ENCODE peak calls at places on chromosomes 1 and 21, in four cellular contexts. P is mesenchymal stem cell; H is CD4-positive, CD25-positive, alpha-beta regulatory T cell; B is fibroblast of lung. S is an unnamed sample. For H3K27me3, the result is how much of the 10 kb centered on the place peaks cover.

GRCh38 chr1:22880174-22880601 is 92.5 kb downstream of the LACTBL1 start:
- DNase-seq in B (peak), P (peak), H (no peak), S (peak)

GRCh38 chr1:115814685-115815398 is 26.1 kb downstream of the NHLH2 start:
- DNase-seq in B (peak), P (no peak), H (no peak), S (no peak)

GRCh38 chr1:15328245-15328784 is 81.3 kb downstream of the FHAD1 start:
- DNase-seq in P (no peak), B (no peak), H (no peak), S (no peak)

GRCh38 chr1:226432586-226433360 is 24.9 kb upstream of the PARP1 start:
- DNase-seq in P (no peak), H (no peak), B (no peak), S (no peak)

GRCh38 chr1:204266504-204267034 is 52.8 kb upstream of the GOLT1A start:
- DNase-seq in H (no peak), P (no peak), B (no peak), S (peak)

GRCh38 chr21:31498985-31499384 is 154.9 kb upstream of the TIAM1 start:
- DNase-seq in B (no peak), P (no peak), H (no peak), S (no peak)

GRCh38 chr1:39676951-39677350 is 5.0 kb upstream of the NT5C1A start:
- DNase-seq in B (no peak), H (no peak), P (peak), S (peak)

GRCh38 chr1:157231844-157232550 is 93.8 kb upstream of the ETV3 start:
- DNase-seq in B (no peak), P (no peak), H (no peak), S (no peak)

GRCh38 chr1:67687649-67688048 is 2.6 kb downstream of the GADD45A start:
- DNase-seq in B (peak), P (peak), H (no peak), S (peak)

GRCh38 chr1:84174051-84174556 is 30.0 kb downstream of the PRKACB start:
- DNase-seq in P (peak), B (peak), H (no peak), S (peak)

GRCh38 chr1:246051909-246052518 is 455.1 kb downstream of the SMYD3 start:
- DNase-seq in H (no peak), P (no peak), B (no peak), S (no peak)

GRCh38 chr1:226951286-226952120 is 11.4 kb downstream of the COQ8A start:
- DNase-seq in H (no peak), P (no peak), B (no peak), S (no peak)

GRCh38 chr1:218600968-218601367 is 255.8 kb downstream of the TGFB2 start:
- DNase-seq in P (no peak), B (peak), H (no peak), S (no peak)

GRCh38 chr1:36934061-36934460 is 100.3 kb downstream of the GRIK3 start:
- DNase-seq in B (no peak), H (no peak), P (no peak), S (no peak)

GRCh38 chr1:236064674-236065508 is at the start of gene NID1:
- DNase-seq in P (peak), H (no peak), B (peak), S (peak)

DNA sequence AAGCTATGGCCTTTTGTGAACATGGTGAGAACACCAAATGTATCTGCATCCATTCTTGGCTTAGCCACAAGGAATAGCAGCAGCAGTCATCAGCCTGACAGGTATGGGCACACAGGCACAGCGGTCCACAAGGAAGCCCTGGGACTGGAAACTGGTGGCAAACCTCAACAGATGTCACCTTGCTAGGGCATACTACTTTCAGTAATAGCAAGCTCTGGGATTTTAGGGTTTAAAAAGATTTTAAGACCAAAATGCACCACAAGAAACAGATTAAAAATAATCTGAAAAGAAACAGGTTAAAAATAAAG is 9.7 kb upstream of the CADM3 start:
- DNase-seq in P (no peak), H (no peak), B (no peak), S (no peak)
- H3K27me3 ChIP-seq in P (under half), H (under half), B (under half), S (under half)

GRCh38 chr1:30812093-30812492 is 54.5 kb upstream of the LAPTM5 start:
- DNase-seq in H (no peak), P (no peak), B (no peak), S (no peak)

GRCh38 chr1:30816211-30817082 is 58.9 kb upstream of the LAPTM5 start:
- DNase-seq in P (peak), H (no peak), B (peak), S (peak)

GRCh38 chr1:30817083-30817450 is 59.5 kb upstream of the LAPTM5 start:
- DNase-seq in P (peak), B (no peak), H (no peak), S (no peak)

GRCh38 chr1:30815556-30815955 is 58.0 kb upstream of the LAPTM5 start:
- DNase-seq in H (no peak), P (no peak), B (no peak), S (no peak)

GRCh38 chr1:30814292-30814691 is 56.7 kb upstream of the LAPTM5 start:
- DNase-seq in P (no peak), H (no peak), B (no peak), S (no peak)
- H3K27me3 ChIP-seq in P (under half), H (under half), B (under half), S (under half)

GRCh38 chr1:52037402-52037814 is 3.8 kb upstream of the KTI12 start:
- DNase-seq in H (no peak), B (no peak), P (peak), S (no peak)
- H3K27me3 ChIP-seq in H (under half), B (under half), P (under half), S (under half)

GRCh38 chr1:191752342-191752741 is 405.9 kb upstream of the RGS18 start:
- DNase-seq in P (no peak), B (no peak), H (no peak), S (no peak)
- H3K27me3 ChIP-seq in P (under half), B (under half), H (under half), S (under half)

GRCh38 chr21:44908908-44909307 is 11.8 kb downstream of the ITGB2 start:
- DNase-seq in P (no peak), B (no peak), H (no peak), S (no peak)
- H3K27me3 ChIP-seq in P (half or more), B (under half), H (under half), S (under half)

GRCh38 chr21:36105327-36105842 is 29.5 kb upstream of the CBR3 start:
- DNase-seq in P (no peak), H (no peak), B (no peak), S (no peak)
- H3K27me3 ChIP-seq in P (under half), H (under half), B (under half), S (under half)

GRCh38 chr1:2443285-2444137 is 31.1 kb upstream of the PEX10 start:
- DNase-seq in B (no peak), H (peak), P (no peak), S (no peak)
- H3K27me3 ChIP-seq in B (under half), H (under half), P (under half), S (under half)

GRCh38 chr1:112247971-112248370 is 148.0 kb upstream of the CTTNBP2NL start:
- DNase-seq in P (no peak), B (no peak), H (no peak), S (no peak)
- H3K27me3 ChIP-seq in P (under half), B (under half), H (under half), S (under half)

DNA sequence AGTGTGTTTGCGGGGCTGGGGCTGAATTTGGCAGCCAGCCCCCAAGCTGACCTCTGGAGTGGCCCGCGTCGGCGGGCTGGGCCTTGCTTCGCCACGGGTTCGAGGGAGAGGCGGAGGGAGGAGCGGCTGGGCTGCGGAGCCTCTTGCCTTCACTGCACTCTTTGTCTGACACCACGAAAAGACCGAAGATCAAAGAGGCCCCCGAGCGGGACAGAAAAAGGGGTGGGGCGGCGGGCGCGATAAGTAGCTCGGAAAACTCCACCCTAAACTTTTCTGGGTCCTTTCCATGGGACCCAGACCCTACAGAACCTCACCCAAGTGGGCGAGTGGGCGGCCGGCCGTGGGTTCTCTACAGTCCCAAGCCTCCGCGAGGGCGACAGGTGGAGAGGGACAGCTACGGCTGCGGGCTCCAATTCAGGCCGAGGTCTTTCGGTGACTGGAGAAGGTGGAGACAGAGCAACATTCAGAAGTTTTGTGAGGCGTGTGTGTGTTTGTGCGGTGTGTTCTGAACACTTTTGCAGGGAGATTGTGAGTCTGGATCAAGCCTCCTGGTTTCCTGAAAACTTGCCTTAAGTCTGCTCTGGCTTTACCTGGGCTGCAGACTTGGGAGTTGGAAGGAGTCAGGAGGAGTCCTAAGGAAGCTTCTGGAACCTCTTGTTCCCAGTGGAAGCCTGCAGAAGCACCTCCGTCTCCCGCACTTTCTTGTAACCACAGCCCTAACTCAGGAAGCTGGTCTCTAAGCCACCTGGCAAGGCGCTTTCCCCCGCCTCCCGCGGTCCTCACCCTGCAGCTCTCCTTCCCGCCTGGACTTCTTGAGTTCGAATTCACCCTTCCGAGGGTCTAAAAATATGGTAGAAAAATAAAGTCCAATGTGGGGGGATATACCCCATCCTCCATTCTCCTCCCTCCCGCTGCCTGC is 14.8 kb downstream of the PAX7 start:
- DNase-seq in P (no peak), B (no peak), H (no peak), S (no peak)
- H3K27me3 ChIP-seq in P (half or more), B (under half), H (under half), S (half or more)